ENCODE peak calls at places on chromosome 19, in nine cellular contexts. P is astrocyte; J is CD8-positive, alpha-beta T cell; F is breast epithelium; Q is naive thymus-derived CD4-positive, alpha-beta T cell; O is right cardiac atrium; Y is colonic mucosa; I is neuronal stem cell; S is GM23338. C is an unnamed sample.

GRCh38 chr19:50433201-50434180 is 799 bp downstream of the MYBPC2 start:
- DNase-seq in P (no peak), J (no peak), F (no peak), Q (no peak), O (no peak), Y (no peak), I (no peak), S (no peak), C (no peak)

GRCh38 chr19:48466571-48467325 is 2.4 kb upstream of the CYTH2 start:
- DNase-seq in P (peak), J (no peak), F (no peak), Q (no peak), O (peak), Y (no peak), I (no peak), S (no peak), C (no peak)

GRCh38 chr19:4506449-4507149 is 11.7 kb downstream of the PLIN4 start:
- DNase-seq in P (peak), J (no peak), F (no peak), Q (no peak), O (no peak), Y (no peak), I (no peak), S (no peak), C (no peak)

GRCh38 chr19:44912854-44913253 is 1.6 kb upstream of the APOC1 start:
- DNase-seq in P (no peak), J (no peak), F (peak), Q (no peak), O (peak), Y (no peak), I (no peak), S (no peak), C (peak)

GRCh38 chr19:2059422-2060201 is 8.6 kb upstream of the MKNK2 start:
- DNase-seq in P (peak), J (no peak), F (peak), Q (no peak), O (peak), Y (peak), I (no peak), S (no peak), C (peak)

GRCh38 chr19:15283141-15283885 is 49.0 kb downstream of the BRD4 start:
- DNase-seq in P (peak), J (no peak), F (no peak), Q (no peak), O (no peak), Y (no peak), I (no peak), S (no peak), C (no peak)

GRCh38 chr19:43575955-43576451 is 402 bp downstream of the PINLYP start:
- DNase-seq in P (no peak), J (no peak), F (no peak), Q (peak), O (peak), Y (no peak), I (no peak), S (no peak), C (no peak)

GRCh38 chr19:1066251-1066747 is 668 bp upstream of the ARHGAP45 start:
- DNase-seq in P (no peak), J (no peak), F (no peak), Q (peak), O (peak), Y (peak), I (no peak), S (peak), C (no peak)

GRCh38 chr19:33156354-33156753 is 24.4 kb downstream of the WDR88 start:
- DNase-seq in P (peak), J (no peak), F (no peak), Q (no peak), O (no peak), Y (no peak), I (no peak), S (no peak), C (no peak)

GRCh38 chr19:29329460-29330134 is 116.6 kb upstream of the UQCRFS1 start:
- DNase-seq in P (no peak), J (no peak), F (no peak), Q (no peak), O (no peak), Y (no peak), I (peak), S (peak), C (no peak)

GRCh38 chr19:39296906-39297305 is 699 bp downstream of the IFNL1 start:
- DNase-seq in P (no peak), J (no peak), F (no peak), Q (no peak), O (no peak), Y (no peak), I (no peak), S (no peak), C (no peak)

GRCh38 chr19:29622191-29623070 is 16.3 kb downstream of the POP4 start:
- DNase-seq in P (no peak), J (no peak), F (no peak), Q (peak), O (no peak), Y (no peak), I (no peak), S (no peak), C (no peak)

GRCh38 chr19:56118666-56119584 is 2.2 kb downstream of the ZNF787 start:
- DNase-seq in P (no peak), J (no peak), F (no peak), Q (no peak), O (no peak), Y (no peak), I (no peak), S (no peak), C (no peak)

GRCh38 chr19:42198676-42199439 is 18.6 kb downstream of the DEDD2 start:
- DNase-seq in P (no peak), J (peak), F (no peak), Q (peak), O (no peak), Y (peak), I (no peak), S (peak), C (no peak)

GRCh38 chr19:3586124-3586626 is 897 bp downstream of the GIPC3 start:
- DNase-seq in P (no peak), J (peak), F (no peak), Q (peak), O (peak), Y (no peak), I (no peak), S (peak), C (no peak)

GRCh38 chr19:46674416-46675178 is 13.6 kb upstream of the DACT3 start:
- DNase-seq in P (no peak), J (no peak), F (no peak), Q (no peak), O (peak), Y (no peak), I (no peak), S (peak), C (no peak)

GRCh38 chr19:55600336-55601028 is 394 bp downstream of the ZNF524 start:
- DNase-seq in P (peak), J (peak), F (peak), Q (no peak), O (no peak), Y (no peak), I (peak), S (peak), C (no peak)

GRCh38 chr19:6745965-6746364 is 6.5 kb downstream of the TRIP10 start:
- DNase-seq in P (no peak), J (no peak), F (no peak), Q (no peak), O (no peak), Y (no peak), I (no peak), S (no peak), C (no peak)

GRCh38 chr19:6743071-6743470 is 3.6 kb downstream of the TRIP10 start:
- DNase-seq in P (no peak), J (no peak), F (no peak), Q (no peak), O (no peak), Y (no peak), I (no peak), S (no peak), C (no peak)

GRCh38 chr19:6744381-6745288 is 5.2 kb downstream of the TRIP10 start:
- DNase-seq in P (peak), J (no peak), F (peak), Q (no peak), O (peak), Y (peak), I (no peak), S (no peak), C (peak)

GRCh38 chr19:6740589-6741348 is 1.3 kb downstream of the TRIP10 start:
- DNase-seq in P (no peak), J (no peak), F (no peak), Q (no peak), O (peak), Y (peak), I (peak), S (peak), C (no peak)

GRCh38 chr19:6743714-6744380 is 4.4 kb downstream of the TRIP10 start:
- DNase-seq in P (peak), J (no peak), F (no peak), Q (no peak), O (no peak), Y (no peak), I (peak), S (no peak), C (no peak)
- H3K27ac ChIP-seq in P (peak), J (no peak), F (peak), Q (no peak), O (peak), Y (peak), I (peak), S (peak), C (peak)

GRCh38 chr19:7395793-7396192 is 47.1 kb downstream of the ARHGEF18 start:
- DNase-seq in P (no peak), J (no peak), F (no peak), Q (no peak), O (no peak), Y (peak), I (no peak), S (no peak), C (no peak)

GRCh38 chr19:7393934-7394508 is 45.3 kb downstream of the ARHGEF18 start:
- DNase-seq in P (no peak), J (no peak), F (no peak), Q (no peak), O (no peak), Y (no peak), I (no peak), S (no peak), C (no peak)

GRCh38 chr19:7393459-7393858 is 44.7 kb downstream of the ARHGEF18 start:
- DNase-seq in P (no peak), J (no peak), F (no peak), Q (no peak), O (no peak), Y (no peak), I (no peak), S (no peak), C (no peak)

GRCh38 chr19:7394728-7395359 is 46.1 kb downstream of the ARHGEF18 start:
- DNase-seq in P (peak), J (peak), F (peak), Q (peak), O (peak), Y (peak), I (peak), S (peak), C (peak)

DNA sequence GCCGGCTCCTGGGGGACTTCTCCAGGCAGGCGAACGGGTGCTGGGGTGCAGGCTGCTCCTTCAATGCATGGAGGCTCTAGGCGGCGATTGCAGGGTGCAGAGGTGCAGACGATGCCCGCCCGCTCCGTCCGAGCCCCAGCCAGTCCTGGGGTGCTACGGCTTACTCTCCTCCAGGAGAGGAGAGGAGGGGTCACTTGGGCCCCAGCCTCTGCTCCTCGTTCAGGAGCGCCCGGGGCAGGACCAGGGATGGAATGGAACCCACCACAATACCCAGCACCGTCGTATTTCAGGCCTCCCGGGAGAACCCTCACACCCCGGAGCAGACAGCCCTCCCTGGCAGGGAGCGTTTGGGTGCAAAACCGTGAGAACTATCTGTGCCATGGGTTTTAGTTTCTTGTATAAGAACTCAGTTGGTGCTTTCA is 46.6 kb downstream of the ARHGEF18 start:
- DNase-seq in P (no peak), J (no peak), F (no peak), Q (no peak), O (no peak), Y (peak), I (no peak), S (no peak), C (peak)
- H3K27ac ChIP-seq in P (peak), J (peak), F (peak), Q (peak), O (no peak), Y (peak), I (no peak), S (no peak), C (peak)

GRCh38 chr19:53131732-53132131 is 978 bp downstream of the ZNF415 start:
- DNase-seq in P (no peak), J (no peak), F (no peak), Q (no peak), O (no peak), Y (no peak), I (no peak), S (peak), C (no peak)
- H3K27ac ChIP-seq in P (no peak), J (no peak), F (no peak), Q (no peak), O (no peak), Y (no peak), I (no peak), S (no peak), C (peak)

DNA sequence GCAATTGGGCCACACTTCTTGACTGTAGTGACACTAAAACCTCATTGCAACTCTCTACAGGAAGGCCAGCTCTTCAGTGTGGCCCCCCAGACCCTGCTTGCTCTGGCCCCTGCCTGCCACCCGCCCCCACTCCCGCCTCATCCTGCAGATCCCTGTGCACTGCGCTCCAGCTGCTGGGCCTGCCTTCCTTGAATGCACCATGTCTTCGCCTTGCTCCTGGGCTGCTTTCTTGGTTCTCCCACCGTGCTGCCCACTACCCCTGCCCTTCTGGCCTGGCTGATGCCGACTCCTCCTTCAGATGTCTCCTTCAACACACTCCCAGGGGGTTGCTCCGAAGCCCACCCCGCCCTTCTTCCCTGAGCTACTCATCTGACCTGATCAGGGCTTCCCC is 98.2 kb downstream of the SIPA1L3 start:
- DNase-seq in P (no peak), J (no peak), F (no peak), Q (no peak), O (no peak), Y (no peak), I (no peak), S (no peak), C (no peak)
- H3K27ac ChIP-seq in P (peak), J (no peak), F (peak), Q (no peak), O (peak), Y (no peak), I (peak), S (peak), C (peak)

DNA sequence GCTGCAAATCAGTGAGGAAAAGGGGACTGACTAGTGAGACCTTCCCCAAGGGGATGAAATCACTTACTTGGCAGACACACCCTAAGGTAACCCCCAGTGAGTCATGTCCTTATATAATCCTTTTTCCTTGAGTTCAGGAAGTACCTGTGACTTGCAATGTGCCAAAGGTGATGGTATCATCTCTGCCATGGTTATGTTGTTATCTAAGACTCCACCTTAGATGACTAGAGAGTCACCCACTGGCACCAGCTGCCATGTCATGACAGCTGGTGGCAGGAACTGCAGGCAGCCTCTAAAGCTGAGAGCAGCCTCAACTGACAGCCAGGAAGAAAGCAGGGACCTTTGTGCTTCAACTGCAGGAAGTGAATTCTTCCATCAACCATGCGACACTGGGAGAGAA is 12.5 kb downstream of the PBX4 start:
- DNase-seq in P (peak), J (no peak), F (no peak), Q (peak), O (no peak), Y (peak), I (no peak), S (no peak), C (no peak)
- H3K27ac ChIP-seq in P (no peak), J (peak), F (no peak), Q (peak), O (no peak), Y (peak), I (no peak), S (no peak), C (no peak)

C was measured in substantia nigra.